ENCODE peak calls at places on chromosome 3, in eight cellular contexts. G, X, J, A, E, N, L and I are unnamed samples.

GRCh38 chr3:42526616-42527367 is 24.3 kb downstream of the VIPR1 start:
- DNase-seq in G (no peak), X (no peak), J (no peak), A (peak), E (no peak), N (peak), L (no peak), I (no peak)

GRCh38 chr3:107985496-107985895 is 105.3 kb downstream of the CD47 start:
- DNase-seq in G (no peak), X (no peak), J (no peak), A (no peak), E (no peak), N (no peak), L (no peak), I (no peak)

GRCh38 chr3:47151836-47152235 is 12.1 kb downstream of the SETD2 start:
- DNase-seq in G (no peak), X (no peak), J (no peak), A (no peak), E (no peak), N (no peak), L (no peak), I (no peak)

GRCh38 chr3:137641879-137642278 is 122.2 kb upstream of the SOX14 start:
- DNase-seq in G (no peak), X (no peak), J (no peak), A (no peak), E (no peak), N (no peak), L (no peak), I (no peak)

GRCh38 chr3:150412599-150413069 is 4.5 kb downstream of the TSC22D2 start:
- DNase-seq in G (no peak), X (peak), J (no peak), A (no peak), E (no peak), N (no peak), L (no peak), I (peak)

GRCh38 chr3:129633751-129634481 is 27.4 kb upstream of the PLXND1 start:
- DNase-seq in G (no peak), X (no peak), J (no peak), A (no peak), E (no peak), N (no peak), L (no peak), I (no peak)

GRCh38 chr3:78163379-78163778 is 1123.5 kb downstream of the ROBO2 start:
- DNase-seq in G (no peak), X (no peak), J (no peak), A (no peak), E (no peak), N (no peak), L (no peak), I (no peak)

GRCh38 chr3:10957976-10958749 is 34.4 kb upstream of the SLC6A1 start:
- DNase-seq in G (no peak), X (no peak), J (no peak), A (no peak), E (no peak), N (no peak), L (peak), I (peak)

GRCh38 chr3:129323651-129324294 is 45.1 kb downstream of the HMCES start:
- DNase-seq in G (no peak), X (no peak), J (no peak), A (no peak), E (no peak), N (no peak), L (no peak), I (no peak)

GRCh38 chr3:49465269-49466034 is 4.6 kb upstream of the DAG1 start:
- DNase-seq in G (no peak), X (no peak), J (no peak), A (no peak), E (no peak), N (no peak), L (no peak), I (no peak)